ENCODE peak calls at places on chromosome 1, in six cellular contexts. One of them, this sample, is unnamed.

GRCh38 chr1:225995919-225996864 is 3.0 kb downstream of the SDE2 start:
- DNase-seq in HepG2: no peak
- DNase-seq in GM12891: no peak
- DNase-seq in H1: no peak
- DNase-seq in K562: no peak
- DNase-seq in GM12878: no peak
- DNase-seq in this sample: no peak

GRCh38 chr1:204438628-204439027 is 27.0 kb upstream of the PPP1R15B start:
- DNase-seq in HepG2: no peak
- DNase-seq in GM12891: no peak
- DNase-seq in H1: no peak
- DNase-seq in K562: no peak
- DNase-seq in GM12878: no peak
- DNase-seq in this sample: no peak

GRCh38 chr1:92536593-92537332 is 50.0 kb upstream of the GFI1 start:
- DNase-seq in HepG2: peak
- DNase-seq in GM12891: no peak
- DNase-seq in H1: no peak
- DNase-seq in K562: no peak
- DNase-seq in GM12878: peak
- DNase-seq in this sample: no peak

GRCh38 chr1:227612658-227613057 is 49.3 kb downstream of the ZNF678 start:
- DNase-seq in HepG2: no peak
- DNase-seq in GM12891: no peak
- DNase-seq in H1: no peak
- DNase-seq in K562: no peak
- DNase-seq in GM12878: no peak
- DNase-seq in this sample: no peak

GRCh38 chr1:16029288-16029687 is 7.5 kb downstream of the CLCNKA start:
- DNase-seq in HepG2: no peak
- DNase-seq in GM12891: no peak
- DNase-seq in H1: no peak
- DNase-seq in K562: no peak
- DNase-seq in GM12878: no peak
- DNase-seq in this sample: no peak

GRCh38 chr1:23567629-23567995 is 8.3 kb upstream of the ID3 start:
- DNase-seq in HepG2: no peak
- DNase-seq in GM12891: no peak
- DNase-seq in H1: no peak
- DNase-seq in K562: no peak
- DNase-seq in GM12878: no peak
- DNase-seq in this sample: no peak

GRCh38 chr1:54976747-54977146 is 3.7 kb upstream of the TMEM61 start:
- DNase-seq in HepG2: no peak
- DNase-seq in GM12891: no peak
- DNase-seq in H1: no peak
- DNase-seq in K562: no peak
- DNase-seq in GM12878: no peak
- DNase-seq in this sample: no peak

GRCh38 chr1:199046618-199047017 is 407.8 kb downstream of the PTPRC start:
- DNase-seq in HepG2: no peak
- DNase-seq in GM12891: no peak
- DNase-seq in H1: no peak
- DNase-seq in K562: no peak
- DNase-seq in GM12878: no peak
- DNase-seq in this sample: no peak

GRCh38 chr1:229107972-229108371 is 162.9 kb upstream of the RAB4A start:
- DNase-seq in HepG2: no peak
- DNase-seq in GM12891: no peak
- DNase-seq in H1: no peak
- DNase-seq in K562: no peak
- DNase-seq in GM12878: no peak
- DNase-seq in this sample: no peak

GRCh38 chr1:234430691-234431090 is 48.3 kb downstream of the TARBP1 start:
- DNase-seq in HepG2: no peak
- DNase-seq in GM12891: no peak
- DNase-seq in H1: no peak
- DNase-seq in K562: no peak
- DNase-seq in GM12878: no peak
- DNase-seq in this sample: no peak

GRCh38 chr1:187627516-187627915 is 798.8 kb downstream of the PLA2G4A start:
- DNase-seq in HepG2: no peak
- DNase-seq in GM12891: no peak
- DNase-seq in H1: no peak
- DNase-seq in K562: no peak
- DNase-seq in GM12878: no peak
- DNase-seq in this sample: no peak

GRCh38 chr1:223504741-223505140 is 111.5 kb downstream of the CCDC185 start:
- DNase-seq in HepG2: no peak
- DNase-seq in GM12891: no peak
- DNase-seq in H1: no peak
- DNase-seq in K562: no peak
- DNase-seq in GM12878: no peak
- DNase-seq in this sample: no peak

GRCh38 chr1:205258313-205259176 is 30.8 kb downstream of the TMCC2 start:
- DNase-seq in HepG2: no peak
- DNase-seq in GM12891: no peak
- DNase-seq in H1: no peak
- DNase-seq in K562: peak
- DNase-seq in GM12878: no peak
- DNase-seq in this sample: no peak

GRCh38 chr1:71783096-71783495 is 499.2 kb downstream of the NEGR1 start:
- DNase-seq in HepG2: no peak
- DNase-seq in GM12891: no peak
- DNase-seq in H1: no peak
- DNase-seq in K562: no peak
- DNase-seq in GM12878: no peak
- DNase-seq in this sample: no peak

GRCh38 chr1:2015383-2015735 is 3.8 kb upstream of the GABRD start:
- DNase-seq in HepG2: no peak
- DNase-seq in GM12891: no peak
- DNase-seq in H1: no peak
- DNase-seq in K562: no peak
- DNase-seq in GM12878: no peak
- DNase-seq in this sample: no peak
- TF ChIP-seq POLR2AphosphoS5 in HepG2: no peak
- TF ChIP-seq POLR2AphosphoS5 in GM12891: no peak
- TF ChIP-seq POLR2AphosphoS5 in H1: no peak
- TF ChIP-seq POLR2AphosphoS5 in K562: no peak
- TF ChIP-seq POLR2AphosphoS5 in GM12878: no peak
- TF ChIP-seq POLR2AphosphoS5 in this sample: no peak

GRCh38 chr1:117286562-117286961 is 75.8 kb upstream of the VTCN1 start:
- DNase-seq in HepG2: no peak
- DNase-seq in GM12891: no peak
- DNase-seq in H1: no peak
- DNase-seq in K562: no peak
- DNase-seq in GM12878: no peak
- DNase-seq in this sample: no peak

GRCh38 chr1:117289316-117289715 is 77.9 kb upstream of the MAN1A2 start:
- DNase-seq in HepG2: no peak
- DNase-seq in GM12891: no peak
- DNase-seq in H1: no peak
- DNase-seq in K562: no peak
- DNase-seq in GM12878: no peak
- DNase-seq in this sample: no peak

DNA sequence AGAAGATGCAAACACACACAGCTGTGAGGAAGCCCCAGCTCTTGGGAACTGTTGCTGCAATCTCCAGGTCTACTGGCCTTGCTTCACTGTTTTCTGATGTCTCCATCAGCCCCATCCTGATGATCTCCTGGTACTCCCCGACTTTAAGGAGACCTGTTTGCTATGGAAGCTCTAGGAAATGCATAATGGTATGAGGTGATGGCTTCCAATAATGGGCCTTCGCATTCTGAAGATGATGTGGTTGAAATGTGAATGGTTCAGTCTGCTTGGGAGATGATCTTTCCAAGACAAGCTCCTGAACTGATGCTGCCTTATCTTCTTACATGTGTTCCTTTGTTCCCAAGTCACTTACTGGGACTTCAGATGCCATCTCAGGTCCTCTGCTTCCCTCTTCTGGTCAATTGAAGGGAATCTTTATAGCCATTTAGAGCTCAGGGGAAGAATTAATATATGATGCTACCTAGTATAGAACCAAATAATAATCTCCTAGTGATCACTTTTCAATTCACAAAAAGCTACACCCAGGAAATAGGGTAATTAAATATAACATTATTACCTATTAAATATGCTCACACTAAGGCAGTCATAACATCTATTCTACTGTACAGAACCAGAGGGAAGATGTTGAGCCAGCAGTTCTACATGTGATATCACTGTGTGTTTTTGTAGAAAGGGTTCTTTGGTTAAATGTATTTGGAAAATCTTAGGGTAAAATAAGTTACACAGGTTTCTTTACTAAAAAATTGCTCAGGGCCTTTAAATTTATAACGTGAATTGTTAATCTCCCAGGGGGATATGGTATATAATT is 73.9 kb upstream of the VTCN1 start:
- DNase-seq in HepG2: peak
- DNase-seq in GM12891: no peak
- DNase-seq in H1: no peak
- DNase-seq in K562: peak
- DNase-seq in GM12878: no peak
- DNase-seq in this sample: no peak
- TF ChIP-seq TAF1 in HepG2: no peak
- TF ChIP-seq TAF1 in GM12891: no peak
- TF ChIP-seq TAF1 in H1: no peak
- TF ChIP-seq TAF1 in K562: no peak
- TF ChIP-seq TAF1 in GM12878: no peak
- TF ChIP-seq TAF1 in this sample: no peak

GRCh38 chr1:36792292-36792691 is 242.0 kb downstream of the GRIK3 start:
- DNase-seq in HepG2: no peak
- DNase-seq in GM12891: no peak
- DNase-seq in H1: no peak
- DNase-seq in K562: no peak
- DNase-seq in GM12878: no peak
- DNase-seq in this sample: no peak

GRCh38 chr1:36793452-36793851 is 240.9 kb downstream of the GRIK3 start:
- DNase-seq in HepG2: no peak
- DNase-seq in GM12891: no peak
- DNase-seq in H1: no peak
- DNase-seq in K562: no peak
- DNase-seq in GM12878: no peak
- DNase-seq in this sample: no peak

GRCh38 chr1:36794460-36794859 is 239.9 kb downstream of the GRIK3 start:
- DNase-seq in HepG2: no peak
- DNase-seq in GM12891: no peak
- DNase-seq in H1: no peak
- DNase-seq in K562: no peak
- DNase-seq in GM12878: no peak
- DNase-seq in this sample: no peak

GRCh38 chr1:36797761-36798160 is 236.6 kb downstream of the GRIK3 start:
- DNase-seq in HepG2: no peak
- DNase-seq in GM12891: no peak
- DNase-seq in H1: no peak
- DNase-seq in K562: no peak
- DNase-seq in GM12878: no peak
- DNase-seq in this sample: no peak

DNA sequence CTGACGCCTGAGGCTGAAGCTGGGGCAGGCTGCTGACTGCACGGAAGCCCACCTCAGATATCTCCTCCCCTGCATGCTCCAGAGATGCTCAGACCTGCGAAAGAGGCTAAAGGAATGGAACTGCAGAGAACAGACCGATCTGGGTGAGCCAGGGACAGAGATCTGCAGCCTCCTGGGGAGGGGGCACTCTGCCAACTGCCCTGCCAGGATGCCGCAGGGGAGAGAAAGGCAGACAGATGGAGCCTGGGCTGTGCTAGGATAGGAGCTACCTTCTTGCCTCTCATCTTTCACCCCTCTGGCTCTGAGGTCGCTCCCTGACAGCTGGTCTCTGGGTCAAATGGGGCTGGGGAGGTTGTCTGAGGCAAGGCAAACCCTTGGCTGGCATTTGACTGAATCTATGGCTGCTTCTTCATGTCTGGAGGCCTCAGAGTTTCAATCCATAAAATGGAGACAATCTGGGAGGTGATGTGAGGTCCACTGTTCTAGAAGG is 238.2 kb downstream of the GRIK3 start:
- DNase-seq in HepG2: no peak
- DNase-seq in GM12891: no peak
- DNase-seq in H1: no peak
- DNase-seq in K562: no peak
- DNase-seq in GM12878: no peak
- DNase-seq in this sample: no peak
- TF ChIP-seq POLR2A in HepG2: no peak
- TF ChIP-seq POLR2A in GM12891: no peak
- TF ChIP-seq POLR2A in H1: no peak
- TF ChIP-seq POLR2A in K562: no peak
- TF ChIP-seq POLR2A in GM12878: no peak
- TF ChIP-seq POLR2A in this sample: no peak

DNA sequence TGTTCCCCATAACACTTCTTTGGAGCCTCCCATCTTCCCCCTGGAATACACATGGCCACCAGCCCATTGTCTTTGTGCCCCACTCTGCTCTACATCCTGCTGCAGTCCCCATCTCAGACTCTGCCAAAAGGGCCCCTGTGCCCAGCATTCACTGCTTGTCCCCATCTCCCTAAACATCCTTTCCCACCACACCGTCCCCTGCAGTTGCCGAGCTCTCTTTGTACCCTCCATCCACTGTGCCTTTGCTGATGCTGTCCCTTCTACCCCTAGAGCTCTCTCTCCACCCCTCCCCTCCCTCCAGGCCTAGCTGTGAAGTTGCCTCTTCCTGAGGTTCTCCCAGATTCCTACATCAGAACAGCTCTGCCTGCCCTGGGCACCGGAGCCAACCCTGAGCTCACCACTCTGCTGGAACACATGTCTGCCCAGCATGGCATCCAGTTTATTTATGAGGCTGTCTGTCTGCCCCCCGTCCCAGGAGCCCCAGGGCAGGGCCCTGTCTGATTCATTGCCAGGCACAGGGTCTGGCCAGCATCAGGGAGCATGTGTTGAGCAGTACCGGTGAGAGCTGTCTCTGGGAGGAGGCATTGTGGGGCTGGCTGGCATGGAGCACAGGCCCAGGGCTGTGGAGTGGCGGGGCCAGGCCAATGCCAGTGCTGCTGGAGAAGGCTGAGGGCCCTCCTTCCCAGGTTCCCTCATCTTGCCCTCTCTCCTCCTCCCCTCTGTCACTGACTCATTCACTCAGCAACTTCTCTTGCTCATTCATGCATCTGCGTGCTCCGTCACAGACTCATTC is 28.8 kb downstream of the EDN2 start:
- DNase-seq in HepG2: no peak
- DNase-seq in GM12891: no peak
- DNase-seq in H1: no peak
- DNase-seq in K562: no peak
- DNase-seq in GM12878: no peak
- DNase-seq in this sample: no peak
- TF ChIP-seq POLR2AphosphoS5 in HepG2: no peak
- TF ChIP-seq POLR2AphosphoS5 in GM12891: no peak
- TF ChIP-seq POLR2AphosphoS5 in H1: no peak
- TF ChIP-seq POLR2AphosphoS5 in K562: no peak
- TF ChIP-seq POLR2AphosphoS5 in GM12878: no peak
- TF ChIP-seq POLR2AphosphoS5 in this sample: no peak

This sample was measured in GM12892.